ENCODE peak calls at places on chromosomes 6 and 20, in five cellular contexts. B, V, F, R and O are unnamed samples.
A peak's percentile ranks its signal among the peaks of the same experiment; 100 is the strongest.

GRCh38 chr6:137715589-137716045 is 151.4 kb upstream of the TNFAIP3 start:
- DNase-seq in B (no peak), V (no peak), F (no peak), R (peak; percentile 89), O (peak; percentile 93)

GRCh38 chr6:6218246-6219085 is 102.0 kb downstream of the F13A1 start:
- DNase-seq in B (no peak), V (no peak), F (no peak), R (no peak), O (peak; percentile 45)

GRCh38 chr6:129730477-129731165 is 20.6 kb upstream of the ARHGAP18 start:
- DNase-seq in B (no peak), V (no peak), F (no peak), R (peak; percentile 21), O (peak; percentile 23)

GRCh38 chr20:10708342-10709185 is 34.8 kb upstream of the JAG1 start:
- DNase-seq in B (no peak), V (peak; percentile 73), F (no peak), R (no peak), O (peak; percentile 66)

GRCh38 chr20:34943808-34944568 is 11.6 kb downstream of the GSS start:
- DNase-seq in B (no peak), V (no peak), F (no peak), R (no peak), O (no peak)

GRCh38 chr6:39865011-39865888 is 69.0 kb downstream of the MOCS1 start:
- DNase-seq in B (peak; percentile 95), V (peak; percentile 27), F (peak; percentile 83), R (peak; percentile 55), O (peak; percentile 59)

GRCh38 chr6:36127462-36128016 is 2.8 kb upstream of the MAPK13 start:
- DNase-seq in B (no peak), V (no peak), F (no peak), R (peak; percentile 55), O (peak; percentile 96)

GRCh38 chr6:111354751-111355150 is 128.3 kb downstream of the REV3L start:
- DNase-seq in B (no peak), V (no peak), F (no peak), R (no peak), O (no peak)

GRCh38 chr20:47676219-47676721 is 109.0 kb downstream of the SULF2 start:
- DNase-seq in B (peak; percentile 70), V (no peak), F (peak; percentile 77), R (no peak), O (no peak)

GRCh38 chr6:99746261-99746895 is 139.7 kb downstream of the PRDM13 start:
- DNase-seq in B (peak; percentile 66), V (peak; percentile 66), F (peak; percentile 51), R (peak; percentile 70), O (peak; percentile 71)

GRCh38 chr20:37223053-37223452 is 38.6 kb downstream of the GHRH start:
- DNase-seq in B (no peak), V (no peak), F (no peak), R (peak; percentile 53), O (peak; percentile 97)

GRCh38 chr6:71238351-71238750 is 50.3 kb upstream of the OGFRL1 start:
- DNase-seq in B (no peak), V (no peak), F (no peak), R (no peak), O (peak; percentile 35)

GRCh38 chr6:3031857-3032256 is 32.2 kb downstream of the NQO2 start:
- DNase-seq in B (no peak), V (no peak), F (no peak), R (no peak), O (no peak)

GRCh38 chr6:135182993-135183531 is 2.0 kb downstream of the MYB start:
- DNase-seq in B (peak; percentile 74), V (peak; percentile 12), F (peak; percentile 63), R (peak; percentile 25), O (no peak)

GRCh38 chr6:131615275-131615674 is 12.8 kb downstream of the MED23 start:
- DNase-seq in B (no peak), V (no peak), F (no peak), R (no peak), O (no peak)

GRCh38 chr20:32040142-32040953 is 11.7 kb upstream of the HCK start:
- DNase-seq in B (no peak), V (no peak), F (no peak), R (no peak), O (no peak)

GRCh38 chr6:140909620-140910019 is 1223.1 kb upstream of the GJE1 start:
- DNase-seq in B (no peak), V (no peak), F (no peak), R (no peak), O (no peak)

GRCh38 chr20:33791540-33791939 is 19.6 kb upstream of the CHMP4B start:
- DNase-seq in B (no peak), V (no peak), F (no peak), R (no peak), O (no peak)

GRCh38 chr20:47336013-47336754 is 20.3 kb downstream of the ZMYND8 start:
- DNase-seq in B (no peak), V (no peak), F (no peak), R (no peak), O (peak; percentile 53)

GRCh38 chr20:8018928-8019177 is 708 bp downstream of the TMX4 start:
- DNase-seq in B (no peak), V (no peak), F (no peak), R (no peak), O (no peak)

GRCh38 chr6:166619912-166620311 is 7.1 kb downstream of the RPS6KA2 start:
- DNase-seq in B (no peak), V (no peak), F (no peak), R (peak; percentile 61), O (peak; percentile 88)

GRCh38 chr20:53258741-53259140 is 286.6 kb downstream of the TSHZ2 start:
- DNase-seq in B (no peak), V (no peak), F (no peak), R (peak; percentile 91), O (no peak)

GRCh38 chr20:33010133-33010504 is 2.6 kb downstream of the BPIFB2 start:
- DNase-seq in B (no peak), V (no peak), F (no peak), R (no peak), O (no peak)

GRCh38 chr6:95249176-95249575 is 328.2 kb upstream of the MANEA start:
- DNase-seq in B (no peak), V (no peak), F (no peak), R (no peak), O (peak; percentile 34)

GRCh38 chr6:21176197-21176596 is 417.4 kb upstream of the SOX4 start:
- DNase-seq in B (no peak), V (no peak), F (no peak), R (no peak), O (no peak)

GRCh38 chr6:21173678-21174077 is 419.9 kb upstream of the SOX4 start:
- DNase-seq in B (no peak), V (no peak), F (no peak), R (no peak), O (no peak)

GRCh38 chr6:21166754-21167153 is 426.8 kb upstream of the SOX4 start:
- DNase-seq in B (no peak), V (no peak), F (no peak), R (no peak), O (no peak)

DNA sequence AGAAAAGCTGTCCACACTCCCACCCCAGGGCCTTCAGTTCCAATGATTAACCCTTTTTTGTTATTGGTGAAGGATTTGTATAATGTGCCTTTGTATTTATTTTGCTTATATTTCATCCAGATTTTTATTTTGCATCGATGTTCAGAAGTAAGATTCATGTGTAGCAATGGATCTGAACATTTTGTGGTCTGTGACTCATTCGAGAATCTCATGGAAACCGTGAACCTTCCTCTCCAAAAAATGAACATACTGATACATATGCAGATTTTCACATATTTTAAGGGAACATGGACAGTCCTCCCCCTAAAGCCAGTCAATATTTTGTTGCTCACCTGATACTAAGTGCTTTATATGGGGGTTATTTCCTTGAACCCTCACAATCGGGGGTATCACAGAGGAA is 421.8 kb upstream of the SOX4 start:
- DNase-seq in B (no peak), V (no peak), F (no peak), R (no peak), O (no peak)
- H2BK12ac ChIP-seq in B (no peak overlapping the region), V (no peak overlapping the region), F (no peak overlapping the region), R (no peak overlapping the region), O (no peak overlapping the region)

DNA sequence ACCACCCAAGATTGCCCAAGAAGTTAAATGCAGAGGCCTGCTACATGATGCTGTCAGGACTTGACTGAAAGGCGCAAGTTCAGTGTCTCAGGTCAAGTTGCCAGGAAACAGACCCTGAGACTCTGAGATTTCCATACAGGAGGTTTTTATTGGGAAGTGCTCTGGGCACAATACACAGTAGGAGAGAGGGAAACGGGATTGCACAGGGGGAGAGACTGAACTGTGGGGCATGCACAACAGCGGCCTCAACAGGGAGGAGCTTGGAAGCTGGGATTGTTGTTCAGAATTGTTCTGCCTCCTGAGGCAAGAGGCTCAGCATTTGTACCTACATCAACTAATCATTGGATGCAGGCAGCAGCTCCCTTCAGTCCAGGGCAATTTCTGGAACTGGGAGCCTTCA is 6.7 kb downstream of the STX11 start:
- DNase-seq in B (no peak), V (no peak), F (peak; percentile 33), R (no peak), O (no peak)
- H2AFZ ChIP-seq in B (peak overlapping the region; percentile 33), V (peak overlapping the region; percentile 28), F (no peak overlapping the region), R (peak overlapping the region; percentile 30), O (no peak overlapping the region)

DNA sequence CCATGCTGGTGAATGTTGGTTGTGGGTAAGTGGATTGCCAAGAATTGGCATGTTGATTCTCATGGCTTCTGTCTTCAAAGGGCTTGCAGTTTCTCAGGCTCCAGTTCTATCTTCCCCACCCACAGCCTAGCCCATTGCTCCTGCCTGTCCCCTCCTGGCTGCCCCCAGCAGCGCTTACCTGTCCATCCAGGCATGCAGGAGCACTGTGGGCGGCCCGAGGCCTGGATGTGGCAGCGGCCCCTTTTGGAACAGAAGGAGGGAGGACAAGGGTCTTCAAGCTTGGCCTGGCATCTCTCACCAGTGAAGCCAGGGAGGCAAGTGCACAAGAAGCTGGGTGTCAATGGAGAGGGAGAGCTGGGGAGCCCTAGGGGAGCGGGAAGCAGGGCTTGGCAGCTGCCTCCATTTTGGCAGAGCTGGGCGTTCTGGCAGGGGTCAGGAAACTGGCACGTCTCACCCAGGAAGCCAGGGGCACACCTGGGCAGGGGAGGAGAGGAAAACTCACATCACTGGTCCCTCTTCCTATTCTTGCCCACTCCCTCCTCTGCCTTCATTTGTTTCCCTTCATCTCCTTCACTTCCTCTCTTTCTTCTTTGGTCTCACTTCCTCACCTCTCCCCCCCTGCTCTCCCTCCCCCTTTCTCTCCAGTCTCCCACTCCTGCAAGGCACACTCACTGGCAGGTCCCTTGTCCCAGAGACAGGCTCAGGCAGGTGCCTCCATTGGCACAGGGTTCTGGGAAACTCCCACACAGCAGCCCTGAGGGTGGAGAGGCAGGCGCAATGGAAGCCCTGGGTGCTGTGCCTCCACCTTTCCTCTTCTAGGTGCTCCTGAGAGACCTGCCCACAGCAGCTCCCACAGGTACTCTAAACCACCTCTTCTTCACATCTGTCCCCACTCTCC is 1.3 kb downstream of the NOTCH4 start:
- DNase-seq in B (no peak), V (no peak), F (no peak), R (no peak), O (no peak)
- H3K18ac ChIP-seq in B (no peak overlapping the region), V (peak overlapping the region; percentile 78), F (no peak overlapping the region), R (no peak overlapping the region), O (no peak overlapping the region)

GRCh38 chr6:33417127-33417902 is 592 bp downstream of the CUTA start:
- DNase-seq in B (no peak), V (no peak), F (peak; percentile 37), R (no peak), O (peak; percentile 88)

GRCh38 chr6:33420493-33421343 is 853 bp downstream of the SYNGAP1 start:
- DNase-seq in B (no peak), V (no peak), F (no peak), R (no peak), O (no peak)

GRCh38 chr6:33417903-33418689 is at the start of gene CUTA:
- DNase-seq in B (peak; percentile 92), V (peak; percentile 99), F (peak; percentile 100), R (peak; percentile 100), O (peak; percentile 100)

GRCh38 chr6:33419580-33420492 is at the start of gene SYNGAP1:
- DNase-seq in B (peak; percentile 76), V (no peak), F (peak; percentile 86), R (no peak), O (peak; percentile 72)

GRCh38 chr6:33418690-33419291 is 884 bp upstream of the CUTA start:
- DNase-seq in B (peak; percentile 55), V (no peak), F (peak; percentile 56), R (no peak), O (peak; percentile 92)
- H2BK12ac ChIP-seq in B (peak overlapping the region; percentile 45), V (peak overlapping the region; percentile 11), F (peak overlapping the region; percentile 55), R (peak overlapping the region; percentile 29), O (peak overlapping the region; percentile 94)